ENCODE peak calls at places on chromosome 1, in ten cellular contexts. One of them, this sample, is unnamed.

GRCh38 chr1:78095618-78096416 is 50.1 kb downstream of the GIPC2 start:
- DNase-seq in prostate gland: no peak
- DNase-seq in HFF-Myc: no peak
- DNase-seq in mammary epithelial cell: peak; percentile 79
- DNase-seq in psoas muscle: no peak
- DNase-seq in bronchial epithelial cell: peak; percentile 67
- DNase-seq in MM.1S: no peak
- DNase-seq in thyroid gland: no peak
- DNase-seq in endothelial cell: no peak
- DNase-seq in heart left ventricle: no peak
- DNase-seq in this sample: no peak

GRCh38 chr1:226643167-226643566 is 94.6 kb downstream of the STUM start:
- DNase-seq in bronchial epithelial cell: peak; percentile 83
- DNase-seq in mammary epithelial cell: peak; percentile 87
- DNase-seq in thyroid gland: no peak
- DNase-seq in endothelial cell: no peak
- DNase-seq in MM.1S: no peak
- DNase-seq in HFF-Myc: peak; percentile 37
- DNase-seq in prostate gland: no peak
- DNase-seq in psoas muscle: peak; percentile 10
- DNase-seq in heart left ventricle: no peak
- DNase-seq in this sample: peak; percentile 82

GRCh38 chr1:227886993-227887696 is 60.6 kb downstream of the WNT9A start:
- DNase-seq in HFF-Myc: peak; percentile 51
- DNase-seq in bronchial epithelial cell: no peak
- DNase-seq in MM.1S: no peak
- DNase-seq in heart left ventricle: peak; percentile 84
- DNase-seq in endothelial cell: peak; percentile 44
- DNase-seq in thyroid gland: peak; percentile 49
- DNase-seq in psoas muscle: no peak
- DNase-seq in prostate gland: peak; percentile 10
- DNase-seq in mammary epithelial cell: no peak
- DNase-seq in this sample: no peak

GRCh38 chr1:240941706-240942370 is 329.9 kb upstream of the GREM2 start:
- DNase-seq in mammary epithelial cell: no peak
- DNase-seq in bronchial epithelial cell: no peak
- DNase-seq in MM.1S: no peak
- DNase-seq in prostate gland: no peak
- DNase-seq in psoas muscle: no peak
- DNase-seq in heart left ventricle: no peak
- DNase-seq in thyroid gland: no peak
- DNase-seq in endothelial cell: no peak
- DNase-seq in HFF-Myc: no peak
- DNase-seq in this sample: no peak

GRCh38 chr1:29546496-29546895 is 310.2 kb downstream of the PTPRU start:
- DNase-seq in endothelial cell: no peak
- DNase-seq in prostate gland: no peak
- DNase-seq in MM.1S: no peak
- DNase-seq in psoas muscle: no peak
- DNase-seq in HFF-Myc: no peak
- DNase-seq in bronchial epithelial cell: no peak
- DNase-seq in heart left ventricle: no peak
- DNase-seq in thyroid gland: no peak
- DNase-seq in mammary epithelial cell: no peak
- DNase-seq in this sample: no peak

GRCh38 chr1:237042892-237043576 is 1.1 kb downstream of the RYR2 start:
- DNase-seq in psoas muscle: no peak
- DNase-seq in prostate gland: no peak
- DNase-seq in MM.1S: no peak
- DNase-seq in HFF-Myc: no peak
- DNase-seq in heart left ventricle: no peak
- DNase-seq in bronchial epithelial cell: no peak
- DNase-seq in endothelial cell: peak; percentile 33
- DNase-seq in thyroid gland: peak; percentile 72
- DNase-seq in mammary epithelial cell: no peak
- DNase-seq in this sample: peak; percentile 29

GRCh38 chr1:83985048-83985447 is 13.9 kb downstream of the TTLL7 start:
- DNase-seq in thyroid gland: no peak
- DNase-seq in mammary epithelial cell: no peak
- DNase-seq in heart left ventricle: no peak
- DNase-seq in MM.1S: no peak
- DNase-seq in psoas muscle: no peak
- DNase-seq in bronchial epithelial cell: no peak
- DNase-seq in prostate gland: no peak
- DNase-seq in endothelial cell: no peak
- DNase-seq in HFF-Myc: no peak
- DNase-seq in this sample: no peak

GRCh38 chr1:40808909-40809308 is 25.3 kb downstream of the KCNQ4 start:
- DNase-seq in thyroid gland: no peak
- DNase-seq in prostate gland: no peak
- DNase-seq in HFF-Myc: no peak
- DNase-seq in bronchial epithelial cell: no peak
- DNase-seq in endothelial cell: no peak
- DNase-seq in MM.1S: no peak
- DNase-seq in heart left ventricle: no peak
- DNase-seq in mammary epithelial cell: no peak
- DNase-seq in psoas muscle: no peak
- DNase-seq in this sample: no peak

GRCh38 chr1:47662068-47662467 is 224.2 kb downstream of the FOXD2 start:
- DNase-seq in prostate gland: no peak
- DNase-seq in HFF-Myc: no peak
- DNase-seq in mammary epithelial cell: no peak
- DNase-seq in MM.1S: no peak
- DNase-seq in thyroid gland: no peak
- DNase-seq in bronchial epithelial cell: no peak
- DNase-seq in heart left ventricle: no peak
- DNase-seq in psoas muscle: no peak
- DNase-seq in endothelial cell: no peak
- DNase-seq in this sample: no peak

GRCh38 chr1:91633438-91633837 is 132.8 kb downstream of the CDC7 start:
- DNase-seq in mammary epithelial cell: no peak
- DNase-seq in bronchial epithelial cell: no peak
- DNase-seq in prostate gland: no peak
- DNase-seq in thyroid gland: no peak
- DNase-seq in endothelial cell: no peak
- DNase-seq in heart left ventricle: no peak
- DNase-seq in MM.1S: no peak
- DNase-seq in HFF-Myc: no peak
- DNase-seq in psoas muscle: no peak
- DNase-seq in this sample: no peak

GRCh38 chr1:189769448-189769847 is 708.2 kb downstream of the BRINP3 start:
- DNase-seq in heart left ventricle: no peak
- DNase-seq in mammary epithelial cell: no peak
- DNase-seq in bronchial epithelial cell: no peak
- DNase-seq in psoas muscle: no peak
- DNase-seq in thyroid gland: no peak
- DNase-seq in endothelial cell: no peak
- DNase-seq in HFF-Myc: no peak
- DNase-seq in MM.1S: no peak
- DNase-seq in prostate gland: no peak
- DNase-seq in this sample: no peak

GRCh38 chr1:200310824-200311223 is 99.0 kb downstream of the ZNF281 start:
- DNase-seq in MM.1S: no peak
- DNase-seq in HFF-Myc: no peak
- DNase-seq in thyroid gland: no peak
- DNase-seq in bronchial epithelial cell: no peak
- DNase-seq in heart left ventricle: no peak
- DNase-seq in endothelial cell: no peak
- DNase-seq in psoas muscle: no peak
- DNase-seq in prostate gland: no peak
- DNase-seq in mammary epithelial cell: no peak
- DNase-seq in this sample: no peak

GRCh38 chr1:200304146-200304545 is 105.7 kb downstream of the ZNF281 start:
- DNase-seq in heart left ventricle: no peak
- DNase-seq in thyroid gland: no peak
- DNase-seq in MM.1S: no peak
- DNase-seq in HFF-Myc: no peak
- DNase-seq in endothelial cell: no peak
- DNase-seq in bronchial epithelial cell: no peak
- DNase-seq in prostate gland: no peak
- DNase-seq in mammary epithelial cell: no peak
- DNase-seq in psoas muscle: no peak
- DNase-seq in this sample: no peak

GRCh38 chr1:200307755-200308066 is 102.1 kb downstream of the ZNF281 start:
- DNase-seq in mammary epithelial cell: no peak
- DNase-seq in MM.1S: no peak
- DNase-seq in prostate gland: no peak
- DNase-seq in heart left ventricle: no peak
- DNase-seq in HFF-Myc: no peak
- DNase-seq in psoas muscle: no peak
- DNase-seq in bronchial epithelial cell: no peak
- DNase-seq in endothelial cell: no peak
- DNase-seq in thyroid gland: no peak
- DNase-seq in this sample: no peak

GRCh38 chr1:200305806-200306205 is 104.0 kb downstream of the ZNF281 start:
- DNase-seq in bronchial epithelial cell: no peak
- DNase-seq in psoas muscle: no peak
- DNase-seq in heart left ventricle: no peak
- DNase-seq in mammary epithelial cell: no peak
- DNase-seq in MM.1S: no peak
- DNase-seq in HFF-Myc: no peak
- DNase-seq in endothelial cell: no peak
- DNase-seq in prostate gland: no peak
- DNase-seq in thyroid gland: no peak
- DNase-seq in this sample: no peak

DNA sequence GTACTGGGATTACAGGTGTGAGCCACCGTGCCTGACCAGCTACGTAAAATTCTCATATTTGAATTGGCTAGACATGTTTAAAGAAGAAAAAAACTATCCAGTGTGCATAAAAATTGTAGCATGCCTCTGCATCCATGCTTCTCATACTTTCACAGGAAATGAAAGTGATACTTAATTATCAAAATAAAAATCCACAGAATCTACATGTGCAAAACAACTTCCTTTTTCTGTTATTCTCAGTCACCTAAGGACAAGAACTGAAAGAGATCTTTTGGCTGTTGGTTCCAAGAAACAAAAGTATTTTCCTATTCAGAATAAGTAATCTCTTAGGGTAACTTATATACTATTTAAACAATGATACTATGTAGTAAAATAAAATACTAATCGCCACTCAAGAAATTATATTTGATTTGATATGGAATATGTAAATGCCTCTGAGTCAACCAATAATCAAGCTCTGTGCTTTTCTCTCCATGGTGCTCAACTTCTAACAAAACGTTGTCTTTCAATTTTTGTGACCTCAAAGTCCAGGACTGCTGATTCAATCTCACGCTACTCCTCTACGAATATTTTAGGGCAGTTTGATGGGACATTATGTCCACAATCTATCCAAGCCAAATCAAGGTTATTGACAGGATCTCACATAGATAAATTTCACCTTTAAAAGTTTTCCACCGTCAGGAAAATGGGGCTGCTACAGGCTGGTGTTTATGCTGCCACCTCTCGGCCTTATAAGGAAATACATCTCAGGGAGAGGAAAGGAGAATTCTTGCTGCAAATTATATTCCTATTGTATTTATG is 102.7 kb downstream of the ZNF281 start:
- DNase-seq in MM.1S: peak; percentile 58
- DNase-seq in prostate gland: no peak
- DNase-seq in psoas muscle: no peak
- DNase-seq in thyroid gland: no peak
- DNase-seq in mammary epithelial cell: no peak
- DNase-seq in bronchial epithelial cell: peak; percentile 37
- DNase-seq in HFF-Myc: no peak
- DNase-seq in heart left ventricle: no peak
- DNase-seq in endothelial cell: peak; percentile 14
- DNase-seq in this sample: peak; percentile 54
- TF ChIP-seq CTCF in MM.1S: peak; percentile 97
- TF ChIP-seq CTCF in prostate gland: peak; percentile 48
- TF ChIP-seq CTCF in psoas muscle: peak; percentile 87
- TF ChIP-seq CTCF in thyroid gland: peak; percentile 66
- TF ChIP-seq CTCF in mammary epithelial cell: peak; percentile 82
- TF ChIP-seq CTCF in bronchial epithelial cell: peak; percentile 67
- TF ChIP-seq CTCF in HFF-Myc: peak; percentile 81
- TF ChIP-seq CTCF in heart left ventricle: peak; percentile 82
- TF ChIP-seq CTCF in endothelial cell: peak; percentile 90
- TF ChIP-seq CTCF in this sample: peak; percentile 62

GRCh38 chr1:67700692-67701410 is 15.8 kb downstream of the GADD45A start:
- DNase-seq in psoas muscle: no peak
- DNase-seq in MM.1S: no peak
- DNase-seq in endothelial cell: peak; percentile 41
- DNase-seq in heart left ventricle: peak; percentile 24
- DNase-seq in mammary epithelial cell: no peak
- DNase-seq in prostate gland: no peak
- DNase-seq in bronchial epithelial cell: peak; percentile 59
- DNase-seq in thyroid gland: no peak
- DNase-seq in HFF-Myc: no peak
- DNase-seq in this sample: peak; percentile 16
- TF ChIP-seq CTCF in psoas muscle: no peak
- TF ChIP-seq CTCF in MM.1S: no peak
- TF ChIP-seq CTCF in endothelial cell: no peak
- TF ChIP-seq CTCF in heart left ventricle: peak; percentile 26
- TF ChIP-seq CTCF in mammary epithelial cell: peak; percentile 2
- TF ChIP-seq CTCF in prostate gland: no peak
- TF ChIP-seq CTCF in bronchial epithelial cell: peak; percentile 27
- TF ChIP-seq CTCF in thyroid gland: no peak
- TF ChIP-seq CTCF in HFF-Myc: peak; percentile 12
- TF ChIP-seq CTCF in this sample: no peak

DNA sequence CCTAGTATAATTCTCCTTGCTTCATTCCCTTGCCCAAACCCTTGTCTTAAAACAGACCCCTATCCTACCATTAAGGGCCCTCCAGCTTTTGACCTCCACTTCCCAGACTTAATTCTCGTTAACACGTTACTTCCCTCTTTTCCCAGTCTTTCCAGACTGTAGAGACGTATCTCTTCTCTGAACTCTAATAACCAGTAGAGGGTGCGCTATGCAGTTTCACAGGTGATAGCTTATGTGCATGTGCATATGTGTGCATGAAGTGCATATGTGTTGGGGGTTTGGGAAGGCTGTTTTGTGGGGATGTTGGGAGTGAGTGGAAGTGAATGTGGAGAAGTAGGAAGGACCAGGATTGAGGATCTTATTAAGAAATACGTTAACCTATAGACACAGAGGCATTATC is 78.1 kb upstream of the CCDC190 start:
- DNase-seq in psoas muscle: no peak
- DNase-seq in endothelial cell: no peak
- DNase-seq in prostate gland: no peak
- DNase-seq in bronchial epithelial cell: no peak
- DNase-seq in heart left ventricle: no peak
- DNase-seq in thyroid gland: no peak
- DNase-seq in MM.1S: no peak
- DNase-seq in HFF-Myc: no peak
- DNase-seq in mammary epithelial cell: no peak
- DNase-seq in this sample: no peak
- TF ChIP-seq CTCF in psoas muscle: no peak
- TF ChIP-seq CTCF in endothelial cell: no peak
- TF ChIP-seq CTCF in prostate gland: no peak
- TF ChIP-seq CTCF in bronchial epithelial cell: no peak
- TF ChIP-seq CTCF in heart left ventricle: no peak
- TF ChIP-seq CTCF in thyroid gland: no peak
- TF ChIP-seq CTCF in MM.1S: no peak
- TF ChIP-seq CTCF in HFF-Myc: no peak
- TF ChIP-seq CTCF in mammary epithelial cell: no peak
- TF ChIP-seq CTCF in this sample: no peak

GRCh38 chr1:25610822-25611630 is 5.6 kb upstream of the MAN1C1 start:
- DNase-seq in bronchial epithelial cell: no peak
- DNase-seq in MM.1S: no peak
- DNase-seq in heart left ventricle: no peak
- DNase-seq in psoas muscle: no peak
- DNase-seq in prostate gland: no peak
- DNase-seq in mammary epithelial cell: no peak
- DNase-seq in HFF-Myc: no peak
- DNase-seq in thyroid gland: no peak
- DNase-seq in endothelial cell: no peak
- DNase-seq in this sample: no peak
- TF ChIP-seq CTCF in bronchial epithelial cell: peak; percentile 29
- TF ChIP-seq CTCF in MM.1S: peak; percentile 36
- TF ChIP-seq CTCF in heart left ventricle: no peak
- TF ChIP-seq CTCF in psoas muscle: no peak
- TF ChIP-seq CTCF in prostate gland: no peak
- TF ChIP-seq CTCF in mammary epithelial cell: no peak
- TF ChIP-seq CTCF in HFF-Myc: peak; percentile 24
- TF ChIP-seq CTCF in thyroid gland: peak; percentile 16
- TF ChIP-seq CTCF in endothelial cell: no peak
- TF ChIP-seq CTCF in this sample: no peak

This sample was measured in GM20000.